ENCODE peak calls at places on chromosomes 3 and 15, in five cellular contexts. D is H9, T is trophoblast cell, Q is mesenchymal stem cell, Z is H1. R is an unnamed sample.
A peak's percentile ranks its signal among the peaks of the same experiment; 100 is the strongest.

GRCh38 chr3:55571913-55572312 is 84.8 kb upstream of the WNT5A start:
- DNase-seq in D (peak; percentile 93), T (peak; percentile 96), Q (peak; percentile 57), Z (peak; percentile 88), R (peak; percentile 52)

GRCh38 chr15:67887776-67888175 is 47.9 kb upstream of the RNU6-1 start:
- DNase-seq in D (no peak), T (no peak), Q (no peak), Z (no peak), R (no peak)

GRCh38 chr3:19866751-19867347 is 67.2 kb downstream of the EFHB start:
- DNase-seq in D (peak; percentile 51), T (peak; percentile 90), Q (peak; percentile 54), Z (peak; percentile 41), R (peak; percentile 74)

GRCh38 chr15:64137226-64137833 is 14.2 kb upstream of the SNX22 start:
- DNase-seq in D (no peak), T (no peak), Q (no peak), Z (no peak), R (no peak)

GRCh38 chr3:41405466-41405865 is 206.2 kb downstream of the CTNNB1 start:
- DNase-seq in D (no peak), T (no peak), Q (peak; percentile 12), Z (no peak), R (no peak)

GRCh38 chr3:120854908-120855526 is 53.0 kb upstream of the STXBP5L start:
- DNase-seq in D (no peak), T (no peak), Q (no peak), Z (no peak), R (no peak)

GRCh38 chr3:46496745-46497555 is 826 bp upstream of the RTP3 start:
- DNase-seq in D (peak; percentile 54), T (no peak), Q (no peak), Z (peak; percentile 36), R (no peak)

GRCh38 chr15:70382009-70382749 is 284.5 kb upstream of the TLE3 start:
- DNase-seq in D (no peak), T (no peak), Q (no peak), Z (no peak), R (no peak)

GRCh38 chr3:128081846-128082245 is 29.6 kb downstream of the SEC61A1 start:
- DNase-seq in D (no peak), T (no peak), Q (peak; percentile 40), Z (no peak), R (no peak)

DNA sequence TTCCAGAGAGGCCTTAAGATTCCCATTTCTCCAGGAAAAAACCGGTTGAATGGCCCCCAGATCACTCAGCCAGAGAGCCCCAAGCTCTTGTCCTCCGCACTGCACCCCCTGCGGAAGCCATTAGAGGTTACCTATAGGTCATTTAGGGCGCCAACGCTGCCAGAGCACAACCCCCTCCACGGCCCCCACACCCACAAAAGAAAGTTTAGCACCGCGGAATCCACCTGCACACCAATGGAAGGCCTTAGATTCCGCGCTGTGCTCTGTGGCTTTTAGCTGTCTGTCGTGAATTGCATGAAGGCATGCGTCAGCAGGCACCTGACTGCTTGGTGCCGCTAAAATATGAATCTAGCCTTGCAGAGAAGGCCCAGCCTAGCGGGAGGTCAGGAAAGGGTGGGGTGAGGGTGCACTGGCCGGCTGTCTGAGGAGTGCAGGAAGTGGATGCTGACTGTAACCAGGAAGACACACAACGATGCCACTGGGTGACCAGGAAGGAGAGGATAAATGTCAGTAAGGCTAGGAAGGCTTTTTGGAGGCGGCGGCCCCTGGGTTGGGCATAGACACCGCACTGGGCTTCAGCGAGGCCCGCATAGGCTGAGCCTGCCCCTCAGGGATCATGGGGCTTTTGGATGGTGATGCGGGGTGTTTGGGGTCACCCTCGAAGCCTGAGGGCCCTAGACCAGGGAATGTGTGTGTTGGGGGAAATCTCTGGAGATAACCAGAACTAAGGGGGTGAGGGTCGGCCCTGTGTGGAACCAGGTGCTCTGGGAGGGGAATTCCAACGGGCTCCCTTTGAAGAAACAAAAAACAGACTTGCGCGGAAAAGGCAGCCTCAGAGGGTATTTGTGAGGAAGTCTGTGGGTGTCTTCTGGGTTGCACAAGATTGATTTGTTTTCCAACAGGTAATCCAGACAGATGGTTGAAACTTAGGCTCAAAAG is 964 bp upstream of the NUP210 start:
- DNase-seq in D (no peak), T (no peak), Q (no peak), Z (no peak), R (peak; percentile 23)
- H3K27ac ChIP-seq in D (no peak overlapping the region), T (no peak overlapping the region), Q (no peak overlapping the region), Z (no peak overlapping the region), R (no peak overlapping the region)

GRCh38 chr3:71035314-71035713 is 548.2 kb downstream of the FOXP1 start:
- DNase-seq in D (no peak), T (no peak), Q (peak; percentile 49), Z (no peak), R (no peak)

GRCh38 chr3:71031914-71032521 is 551.5 kb downstream of the FOXP1 start:
- DNase-seq in D (no peak), T (no peak), Q (no peak), Z (no peak), R (no peak)

GRCh38 chr3:71033681-71034220 is 549.8 kb downstream of the FOXP1 start:
- DNase-seq in D (no peak), T (no peak), Q (no peak), Z (no peak), R (no peak)

GRCh38 chr3:71039332-71039731 is 544.2 kb downstream of the FOXP1 start:
- DNase-seq in D (no peak), T (no peak), Q (no peak), Z (no peak), R (no peak)

DNA sequence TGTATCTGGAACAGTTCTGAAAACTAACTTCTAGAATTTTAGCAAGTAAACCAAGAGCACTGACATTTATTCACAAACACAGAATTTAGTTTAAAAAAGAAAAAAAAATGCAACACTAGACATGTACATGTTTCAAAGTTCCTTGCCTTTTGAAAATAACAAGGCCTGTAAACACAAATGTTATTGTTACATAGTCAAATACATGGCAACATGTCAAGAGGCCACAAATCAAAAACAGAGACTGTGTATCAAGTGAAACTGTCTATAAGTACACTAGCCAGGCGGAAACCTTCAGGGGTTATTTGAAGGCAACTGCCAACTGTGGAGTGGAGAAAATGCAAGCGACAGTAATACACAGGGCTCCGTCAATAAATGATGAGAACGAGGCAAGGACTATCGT is 547.6 kb downstream of the FOXP1 start:
- DNase-seq in D (no peak), T (no peak), Q (peak; percentile 38), Z (no peak), R (no peak)
- H4K8ac ChIP-seq in D (no peak overlapping the region), T (no peak overlapping the region), Q (no peak overlapping the region), Z (no peak overlapping the region), R (no peak overlapping the region)

GRCh38 chr3:115930922-115931321 is 307.6 kb downstream of the GAP43 start:
- DNase-seq in D (no peak), T (no peak), Q (no peak), Z (no peak), R (no peak)
- H2BK12ac ChIP-seq in D (no peak overlapping the region), T (no peak overlapping the region), Q (no peak overlapping the region), Z (no peak overlapping the region), R (no peak overlapping the region)

DNA sequence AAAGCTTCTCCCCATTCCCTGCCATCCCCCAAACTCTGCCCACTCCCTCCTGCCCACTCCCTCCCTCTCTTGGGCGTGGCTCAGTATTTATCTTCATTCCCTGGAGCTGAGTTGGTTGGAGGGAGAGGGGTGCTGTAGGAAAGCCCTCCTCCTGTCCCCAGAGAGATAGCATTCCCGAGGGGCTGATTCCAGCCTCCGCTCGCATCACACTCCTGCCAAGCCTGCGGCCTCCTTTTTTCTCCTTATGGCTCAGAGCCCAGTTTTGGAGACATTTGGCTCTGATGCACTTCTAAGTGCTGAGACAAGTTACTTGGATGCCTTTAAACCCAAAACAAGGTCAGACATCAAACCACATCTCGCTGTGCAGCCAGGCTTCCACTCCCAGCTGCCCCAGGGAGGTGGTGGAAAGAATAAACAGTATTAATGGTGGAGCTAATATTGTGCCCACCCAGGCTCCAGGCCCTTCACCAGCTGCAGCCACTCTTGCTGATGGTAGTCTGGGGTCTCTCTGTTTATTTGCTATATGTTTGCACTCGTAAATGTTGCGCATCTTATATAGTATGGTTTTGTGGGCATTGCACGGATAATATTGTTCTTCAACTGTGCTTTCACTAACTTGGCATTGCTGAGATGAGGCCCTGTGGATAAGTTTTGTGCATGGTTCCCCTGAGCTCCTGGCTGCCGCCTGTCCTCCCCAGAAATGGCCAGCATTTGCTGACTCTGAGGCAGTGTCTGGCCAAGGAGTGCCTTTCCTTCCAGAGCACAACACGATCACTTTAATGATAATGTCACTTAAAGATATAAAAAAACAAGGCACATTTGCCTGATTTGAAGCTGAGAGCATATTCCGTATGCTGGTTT is 157.2 kb downstream of the LRRC28 start:
- DNase-seq in D (no peak), T (no peak), Q (no peak), Z (no peak), R (no peak)
- H3K27ac ChIP-seq in D (no peak overlapping the region), T (no peak overlapping the region), Q (no peak overlapping the region), Z (no peak overlapping the region), R (no peak overlapping the region)

GRCh38 chr3:16723994-16724393 is 118.8 kb upstream of the DAZL start:
- DNase-seq in D (peak; percentile 68), T (peak; percentile 72), Q (peak; percentile 15), Z (no peak), R (peak; percentile 43)

GRCh38 chr3:16724487-16724886 is 119.3 kb upstream of the DAZL start:
- DNase-seq in D (no peak), T (no peak), Q (no peak), Z (no peak), R (no peak)

GRCh38 chr3:16728762-16729745 is 123.8 kb upstream of the DAZL start:
- DNase-seq in D (no peak), T (peak; percentile 96), Q (no peak), Z (no peak), R (no peak)
- H4K8ac ChIP-seq in D (no peak overlapping the region), T (no peak overlapping the region), Q (no peak overlapping the region), Z (no peak overlapping the region), R (no peak overlapping the region)

GRCh38 chr3:53773330-53773583 is 73.0 kb downstream of the CHDH start:
- DNase-seq in D (no peak), T (no peak), Q (no peak), Z (no peak), R (no peak)
- H2BK12ac ChIP-seq in D (no peak overlapping the region), T (no peak overlapping the region), Q (no peak overlapping the region), Z (no peak overlapping the region), R (no peak overlapping the region)

GRCh38 chr15:29859981-29860745 is 37.9 kb upstream of the TJP1 start:
- DNase-seq in D (no peak), T (peak; percentile 20), Q (peak; percentile 15), Z (no peak), R (no peak)

GRCh38 chr15:29860872-29861271 is 38.6 kb upstream of the TJP1 start:
- DNase-seq in D (no peak), T (peak; percentile 93), Q (no peak), Z (no peak), R (no peak)

GRCh38 chr15:29859293-29859692 is 37.0 kb upstream of the TJP1 start:
- DNase-seq in D (no peak), T (no peak), Q (no peak), Z (no peak), R (no peak)

GRCh38 chr15:29854413-29854812 is 32.1 kb upstream of the TJP1 start:
- DNase-seq in D (no peak), T (peak; percentile 70), Q (no peak), Z (no peak), R (no peak)

DNA sequence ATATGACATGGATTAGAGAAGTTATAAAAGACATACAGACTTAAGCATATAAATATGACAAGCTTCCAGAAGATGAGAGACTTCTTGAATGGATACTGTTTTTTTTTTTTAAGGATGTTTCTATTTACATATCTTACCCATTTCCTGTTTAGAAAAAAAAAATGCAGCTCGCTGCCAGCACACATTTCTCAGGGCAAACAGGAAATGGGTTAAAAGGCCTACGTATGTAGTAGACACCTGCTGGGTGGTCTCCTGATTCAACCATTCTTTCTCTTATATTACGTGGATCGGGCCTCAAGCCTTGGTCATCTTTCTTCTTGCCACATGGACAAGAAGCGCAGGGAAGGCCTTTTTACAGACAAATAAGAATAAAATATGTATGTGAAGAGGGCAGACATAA is 34.9 kb upstream of the TJP1 start:
- DNase-seq in D (no peak), T (no peak), Q (peak; percentile 20), Z (no peak), R (no peak)
- H3K27ac ChIP-seq in D (no peak overlapping the region), T (no peak overlapping the region), Q (no peak overlapping the region), Z (no peak overlapping the region), R (no peak overlapping the region)